ENCODE peak calls at places on chromosomes 4 and X, in nine cellular contexts. One of them, this sample, is unnamed.

GRCh38 chr4:2790583-2791517 is 2.0 kb upstream of the SH3BP2 start:
- DNase-seq in IMR-90: no peak
- DNase-seq in thyroid gland: no peak
- DNase-seq in sigmoid colon: peak; percentile 63
- DNase-seq in Peyer's patch: peak; percentile 49
- DNase-seq in stomach: no peak
- DNase-seq in lower leg skin: peak; percentile 17
- DNase-seq in A549: no peak
- DNase-seq in right lobe of liver: peak; percentile 53
- DNase-seq in this sample: no peak

GRCh38 chr4:103786014-103786413 is 66.2 kb upstream of the TACR3 start:
- DNase-seq in stomach: no peak
- DNase-seq in A549: peak; percentile 53
- DNase-seq in IMR-90: no peak
- DNase-seq in Peyer's patch: no peak
- DNase-seq in thyroid gland: peak; percentile 11
- DNase-seq in right lobe of liver: no peak
- DNase-seq in lower leg skin: no peak
- DNase-seq in sigmoid colon: no peak
- DNase-seq in this sample: peak; percentile 9

GRCh38 chr4:58138786-58139185 is 1028.6 kb upstream of the IGFBP7 start:
- DNase-seq in sigmoid colon: no peak
- DNase-seq in IMR-90: no peak
- DNase-seq in stomach: no peak
- DNase-seq in right lobe of liver: no peak
- DNase-seq in A549: no peak
- DNase-seq in Peyer's patch: no peak
- DNase-seq in thyroid gland: no peak
- DNase-seq in lower leg skin: no peak
- DNase-seq in this sample: no peak

GRCh38 chr4:7460591-7460990 is 25.9 kb upstream of the PSAPL1 start:
- DNase-seq in Peyer's patch: no peak
- DNase-seq in IMR-90: peak; percentile 7
- DNase-seq in stomach: no peak
- DNase-seq in lower leg skin: no peak
- DNase-seq in right lobe of liver: peak; percentile 53
- DNase-seq in sigmoid colon: no peak
- DNase-seq in thyroid gland: no peak
- DNase-seq in A549: no peak
- DNase-seq in this sample: no peak

GRCh38 chrX:1464282-1465131 is 11.8 kb upstream of the ASMTL start:
- DNase-seq in Peyer's patch: no peak
- DNase-seq in right lobe of liver: no peak
- DNase-seq in A549: no peak
- DNase-seq in IMR-90: no peak
- DNase-seq in sigmoid colon: peak; percentile 58
- DNase-seq in stomach: peak; percentile 17
- DNase-seq in lower leg skin: no peak
- DNase-seq in thyroid gland: no peak
- DNase-seq in this sample: no peak

GRCh38 chr4:84596826-84597225 is 13.9 kb downstream of the CDS1 start:
- DNase-seq in lower leg skin: no peak
- DNase-seq in IMR-90: no peak
- DNase-seq in A549: no peak
- DNase-seq in stomach: no peak
- DNase-seq in thyroid gland: peak; percentile 42
- DNase-seq in sigmoid colon: no peak
- DNase-seq in Peyer's patch: no peak
- DNase-seq in right lobe of liver: no peak
- DNase-seq in this sample: no peak

GRCh38 chr4:6943012-6943869 is 33.6 kb downstream of the TBC1D14 start:
- DNase-seq in thyroid gland: no peak
- DNase-seq in IMR-90: no peak
- DNase-seq in lower leg skin: no peak
- DNase-seq in stomach: no peak
- DNase-seq in right lobe of liver: no peak
- DNase-seq in A549: no peak
- DNase-seq in Peyer's patch: peak; percentile 78
- DNase-seq in sigmoid colon: no peak
- DNase-seq in this sample: no peak

GRCh38 chr4:182918791-182919302 is 1.7 kb upstream of the DCTD start:
- DNase-seq in thyroid gland: no peak
- DNase-seq in IMR-90: no peak
- DNase-seq in lower leg skin: no peak
- DNase-seq in A549: no peak
- DNase-seq in right lobe of liver: no peak
- DNase-seq in stomach: no peak
- DNase-seq in sigmoid colon: no peak
- DNase-seq in Peyer's patch: no peak
- DNase-seq in this sample: no peak

GRCh38 chr4:104592894-104593470 is 98.3 kb upstream of the CXXC4 start:
- DNase-seq in A549: no peak
- DNase-seq in Peyer's patch: no peak
- DNase-seq in right lobe of liver: no peak
- DNase-seq in lower leg skin: no peak
- DNase-seq in stomach: no peak
- DNase-seq in thyroid gland: no peak
- DNase-seq in sigmoid colon: no peak
- DNase-seq in IMR-90: peak; percentile 0
- DNase-seq in this sample: no peak

GRCh38 chr4:180153587-180153986 is 2089.6 kb upstream of the TENM3 start:
- DNase-seq in sigmoid colon: no peak
- DNase-seq in Peyer's patch: no peak
- DNase-seq in A549: no peak
- DNase-seq in IMR-90: no peak
- DNase-seq in stomach: no peak
- DNase-seq in right lobe of liver: no peak
- DNase-seq in thyroid gland: no peak
- DNase-seq in lower leg skin: no peak
- DNase-seq in this sample: no peak

GRCh38 chrX:74230094-74230493 is 73.9 kb upstream of the ZCCHC13 start:
- DNase-seq in right lobe of liver: no peak
- DNase-seq in thyroid gland: no peak
- DNase-seq in Peyer's patch: no peak
- DNase-seq in stomach: no peak
- DNase-seq in IMR-90: no peak
- DNase-seq in A549: no peak
- DNase-seq in sigmoid colon: no peak
- DNase-seq in lower leg skin: no peak
- DNase-seq in this sample: no peak

GRCh38 chr4:704971-705277 is 708 bp upstream of the PCGF3 start:
- DNase-seq in stomach: no peak
- DNase-seq in A549: no peak
- DNase-seq in Peyer's patch: no peak
- DNase-seq in thyroid gland: no peak
- DNase-seq in right lobe of liver: no peak
- DNase-seq in sigmoid colon: no peak
- DNase-seq in IMR-90: no peak
- DNase-seq in lower leg skin: no peak
- DNase-seq in this sample: no peak

GRCh38 chr4:153541426-153542096 is 75.4 kb downstream of the TMEM131L start:
- DNase-seq in lower leg skin: no peak
- DNase-seq in sigmoid colon: no peak
- DNase-seq in right lobe of liver: no peak
- DNase-seq in thyroid gland: no peak
- DNase-seq in A549: no peak
- DNase-seq in IMR-90: peak; percentile 95
- DNase-seq in Peyer's patch: no peak
- DNase-seq in stomach: no peak
- DNase-seq in this sample: peak; percentile 54

GRCh38 chrX:65581661-65582339 is 47.2 kb upstream of the LAS1L start:
- DNase-seq in thyroid gland: peak; percentile 51
- DNase-seq in A549: peak; percentile 62
- DNase-seq in sigmoid colon: peak; percentile 74
- DNase-seq in right lobe of liver: peak; percentile 27
- DNase-seq in stomach: peak; percentile 65
- DNase-seq in IMR-90: peak; percentile 61
- DNase-seq in lower leg skin: peak; percentile 43
- DNase-seq in Peyer's patch: no peak
- DNase-seq in this sample: peak; percentile 31

GRCh38 chr4:98967916-98968315 is 27.6 kb upstream of the METAP1 start:
- DNase-seq in right lobe of liver: no peak
- DNase-seq in IMR-90: no peak
- DNase-seq in lower leg skin: no peak
- DNase-seq in sigmoid colon: no peak
- DNase-seq in stomach: no peak
- DNase-seq in thyroid gland: no peak
- DNase-seq in Peyer's patch: no peak
- DNase-seq in A549: no peak
- DNase-seq in this sample: no peak

GRCh38 chrX:105297041-105297440 is 76.5 kb upstream of the TEX13A start:
- DNase-seq in thyroid gland: no peak
- DNase-seq in Peyer's patch: no peak
- DNase-seq in right lobe of liver: no peak
- DNase-seq in lower leg skin: no peak
- DNase-seq in sigmoid colon: no peak
- DNase-seq in stomach: no peak
- DNase-seq in IMR-90: no peak
- DNase-seq in A549: no peak
- DNase-seq in this sample: no peak

DNA sequence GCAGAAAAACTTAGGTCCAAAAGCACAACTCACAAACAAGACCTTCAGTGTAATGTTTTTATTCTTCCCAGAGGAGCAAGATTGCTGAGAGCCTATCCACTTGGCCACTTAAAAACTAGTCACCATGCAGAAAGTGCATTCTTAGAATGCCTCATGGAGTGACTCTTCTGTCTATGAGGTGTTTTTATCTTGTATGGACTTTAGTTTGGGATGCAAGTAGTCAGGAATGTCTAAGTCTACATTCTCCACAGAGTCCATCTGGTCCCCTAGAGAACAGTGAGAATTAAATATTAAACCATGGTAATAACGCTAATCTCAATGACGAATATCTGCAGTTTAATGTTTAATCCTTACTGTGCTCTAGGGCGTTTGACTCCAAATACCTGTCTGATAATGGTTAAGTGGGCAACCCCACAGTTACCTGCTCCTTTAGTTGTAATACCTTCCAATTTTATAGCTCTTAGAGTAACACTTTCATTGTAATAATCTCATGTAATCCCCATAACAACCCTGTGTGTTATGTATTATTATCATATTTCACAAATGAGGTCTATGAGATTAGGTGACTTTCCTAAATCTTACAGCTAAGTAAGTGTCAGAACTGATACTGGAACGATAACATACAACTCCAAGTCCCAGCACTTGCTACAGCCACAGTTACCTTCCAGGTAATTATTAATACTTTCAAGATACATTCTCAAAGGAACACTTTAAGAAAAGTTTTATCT is 235.6 kb upstream of the JADE1 start:
- DNase-seq in right lobe of liver: no peak
- DNase-seq in Peyer's patch: no peak
- DNase-seq in lower leg skin: no peak
- DNase-seq in sigmoid colon: no peak
- DNase-seq in thyroid gland: peak; percentile 43
- DNase-seq in stomach: no peak
- DNase-seq in IMR-90: peak; percentile 91
- DNase-seq in A549: peak; percentile 96
- DNase-seq in this sample: peak; percentile 27
- TF ChIP-seq POLR2A in right lobe of liver: peak; percentile 35
- TF ChIP-seq POLR2A in Peyer's patch: no peak
- TF ChIP-seq POLR2A in lower leg skin: no peak
- TF ChIP-seq POLR2A in sigmoid colon: no peak
- TF ChIP-seq POLR2A in thyroid gland: no peak
- TF ChIP-seq POLR2A in stomach: no peak
- TF ChIP-seq POLR2A in IMR-90: no peak
- TF ChIP-seq POLR2A in A549: no peak
- TF ChIP-seq POLR2A in this sample: no peak

DNA sequence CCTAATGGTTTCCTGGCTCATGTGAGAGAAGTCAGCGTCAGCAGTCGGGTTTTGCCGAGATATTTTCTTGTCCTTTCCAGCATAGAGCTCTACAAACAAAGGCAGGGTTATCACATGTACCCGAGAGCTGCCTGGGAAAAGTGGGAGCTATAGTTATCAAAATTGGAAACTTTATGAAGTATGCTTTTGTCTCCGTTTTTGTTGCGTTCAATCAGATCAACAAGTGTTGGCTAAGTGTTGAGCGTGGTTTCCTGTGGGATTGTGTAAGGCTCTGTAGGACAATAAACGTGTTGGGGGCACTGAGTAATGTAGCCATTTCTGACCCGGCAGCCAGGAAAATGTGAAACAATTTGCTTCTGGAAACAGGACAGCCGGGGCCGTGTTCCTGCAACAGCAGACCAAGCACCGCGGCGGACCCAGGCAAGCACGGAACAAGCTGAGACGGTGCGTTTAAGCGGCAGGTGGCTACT is at the start of gene BMX:
- DNase-seq in right lobe of liver: peak; percentile 27
- DNase-seq in Peyer's patch: no peak
- DNase-seq in sigmoid colon: no peak
- DNase-seq in thyroid gland: no peak
- DNase-seq in IMR-90: no peak
- DNase-seq in lower leg skin: no peak
- DNase-seq in A549: no peak
- DNase-seq in stomach: no peak
- DNase-seq in this sample: no peak
- TF ChIP-seq POLR2A in right lobe of liver: no peak
- TF ChIP-seq POLR2A in Peyer's patch: no peak
- TF ChIP-seq POLR2A in sigmoid colon: no peak
- TF ChIP-seq POLR2A in thyroid gland: no peak
- TF ChIP-seq POLR2A in IMR-90: no peak
- TF ChIP-seq POLR2A in lower leg skin: no peak
- TF ChIP-seq POLR2A in A549: no peak
- TF ChIP-seq POLR2A in stomach: no peak
- TF ChIP-seq POLR2A in this sample: no peak

DNA sequence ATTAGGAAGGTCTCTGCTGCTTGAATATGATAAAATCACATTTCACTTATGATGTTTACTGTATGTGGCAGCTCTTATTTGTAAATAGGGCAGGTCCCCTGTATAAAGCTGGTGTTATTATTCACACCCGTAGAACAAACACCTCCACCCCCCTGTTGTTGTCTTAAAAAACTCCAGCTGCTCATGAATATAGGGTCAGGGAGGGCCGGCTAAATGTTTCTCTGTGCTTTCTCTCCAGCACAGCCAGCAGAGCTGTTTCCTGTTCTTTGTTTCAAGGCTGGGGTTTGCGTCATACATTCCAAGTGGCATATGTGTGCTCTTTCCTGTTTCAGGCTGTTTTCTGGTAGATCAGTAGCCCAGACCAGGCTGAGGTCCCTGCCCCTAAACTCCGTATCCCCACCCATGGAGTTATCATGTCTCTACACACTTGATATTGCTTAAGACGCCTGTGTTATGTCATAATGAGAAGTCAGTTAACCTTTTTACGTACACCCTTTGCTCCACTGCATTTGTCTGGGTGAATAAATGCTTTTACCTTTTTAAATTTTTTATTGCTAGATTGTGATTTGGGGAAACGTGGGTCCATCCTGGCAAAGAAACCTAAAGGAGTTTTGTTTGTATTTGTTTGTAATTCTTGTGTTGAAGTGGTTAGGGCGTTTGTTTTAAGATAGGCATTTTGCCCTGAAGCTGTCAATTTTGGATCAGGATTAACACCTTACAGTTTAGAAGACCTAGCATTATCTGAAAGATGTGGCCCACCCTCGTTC is 3.2 kb downstream of the KLF3 start:
- DNase-seq in IMR-90: peak; percentile 99
- DNase-seq in stomach: peak; percentile 77
- DNase-seq in thyroid gland: peak; percentile 73
- DNase-seq in Peyer's patch: peak; percentile 68
- DNase-seq in A549: peak; percentile 97
- DNase-seq in right lobe of liver: peak; percentile 65
- DNase-seq in sigmoid colon: peak; percentile 94
- DNase-seq in lower leg skin: peak; percentile 93
- DNase-seq in this sample: no peak
- TF ChIP-seq POLR2A in IMR-90: peak; percentile 91
- TF ChIP-seq POLR2A in stomach: no peak
- TF ChIP-seq POLR2A in thyroid gland: no peak
- TF ChIP-seq POLR2A in Peyer's patch: peak; percentile 98
- TF ChIP-seq POLR2A in A549: no peak
- TF ChIP-seq POLR2A in right lobe of liver: peak; percentile 95
- TF ChIP-seq POLR2A in sigmoid colon: peak; percentile 76
- TF ChIP-seq POLR2A in lower leg skin: no peak
- TF ChIP-seq POLR2A in this sample: no peak

GRCh38 chr4:40238700-40239548 is 42.1 kb downstream of the RHOH start:
- DNase-seq in A549: peak; percentile 56
- DNase-seq in thyroid gland: no peak
- DNase-seq in stomach: no peak
- DNase-seq in IMR-90: no peak
- DNase-seq in sigmoid colon: no peak
- DNase-seq in Peyer's patch: no peak
- DNase-seq in right lobe of liver: no peak
- DNase-seq in lower leg skin: no peak
- DNase-seq in this sample: no peak
- TF ChIP-seq POLR2A in A549: no peak
- TF ChIP-seq POLR2A in thyroid gland: no peak
- TF ChIP-seq POLR2A in stomach: no peak
- TF ChIP-seq POLR2A in IMR-90: no peak
- TF ChIP-seq POLR2A in sigmoid colon: no peak
- TF ChIP-seq POLR2A in Peyer's patch: no peak
- TF ChIP-seq POLR2A in right lobe of liver: no peak
- TF ChIP-seq POLR2A in lower leg skin: no peak
- TF ChIP-seq POLR2A in this sample: no peak

This sample was measured in H54.